ENCODE peak calls at places on chromosomes 4 and X, in six cellular contexts. V is GM20000, O is IMR-90, N is neural crest cell, R is kidney, D is astrocyte of the cerebellum. S is an unnamed sample.

GRCh38 chr4:24914460-24914859 is 1.6 kb upstream of the CCDC149 start:
- DNase-seq in V (no peak), O (no peak), N (no peak), R (no peak), D (no peak), S (no peak)

GRCh38 chrX:789096-789495 is 158.5 kb downstream of the SHOX start:
- DNase-seq in V (no peak), O (no peak), N (no peak), R (no peak), D (no peak), S (no peak)

GRCh38 chr4:15976456-15977096 is 13.6 kb upstream of the FGFBP2 start:
- DNase-seq in V (no peak), O (no peak), N (no peak), R (no peak), D (no peak), S (no peak)

GRCh38 chrX:129230850-129231512 is 292.3 kb downstream of the SMARCA1 start:
- DNase-seq in V (no peak), O (no peak), N (no peak), R (no peak), D (no peak), S (no peak)

GRCh38 chr4:125836597-125837195 is 521.9 kb downstream of the FAT4 start:
- DNase-seq in V (no peak), O (peak; percentile 57), N (no peak), R (no peak), D (no peak), S (no peak)

GRCh38 chr4:134906404-134907023 is 704.9 kb upstream of the PABPC4L start:
- DNase-seq in V (no peak), O (no peak), N (peak; percentile 6), R (no peak), D (peak; percentile 19), S (no peak)

GRCh38 chr4:68895561-68896198 is 55.9 kb downstream of the UGT2A3 start:
- DNase-seq in V (no peak), O (no peak), N (no peak), R (no peak), D (no peak), S (no peak)

GRCh38 chr4:62394751-62395150 is 1194.6 kb downstream of the ADGRL3 start:
- DNase-seq in V (no peak), O (no peak), N (no peak), R (no peak), D (no peak), S (no peak)

GRCh38 chr4:62548108-62548524 is 1348.0 kb downstream of the ADGRL3 start:
- DNase-seq in V (no peak), O (no peak), N (no peak), R (no peak), D (no peak), S (no peak)

GRCh38 chr4:126888968-126889367 is 743.8 kb upstream of the INTU start:
- DNase-seq in V (no peak), O (peak; percentile 77), N (no peak), R (no peak), D (no peak), S (no peak)

GRCh38 chr4:183618681-183619080 is 40.3 kb downstream of the RWDD4 start:
- DNase-seq in V (no peak), O (no peak), N (no peak), R (no peak), D (no peak), S (no peak)

GRCh38 chr4:182724414-182724813 is 192.8 kb downstream of the DCTD start:
- DNase-seq in V (no peak), O (peak; percentile 26), N (no peak), R (no peak), D (no peak), S (no peak)

GRCh38 chr4:17029964-17030363 is 131.5 kb upstream of the LDB2 start:
- DNase-seq in V (no peak), O (no peak), N (no peak), R (no peak), D (no peak), S (no peak)

GRCh38 chr4:2914220-2915126 is 48.7 kb downstream of the NOP14 start:
- DNase-seq in V (no peak), O (no peak), N (no peak), R (peak; percentile 54), D (no peak), S (no peak)

GRCh38 chr4:17276821-17277220 is 235.1 kb downstream of the QDPR start:
- DNase-seq in V (no peak), O (peak; percentile 53), N (no peak), R (peak; percentile 74), D (peak; percentile 8), S (no peak)

GRCh38 chrX:10165580-10166247 is 8.9 kb downstream of the CLCN4 start:
- DNase-seq in V (peak; percentile 25), O (no peak), N (no peak), R (no peak), D (no peak), S (no peak)

GRCh38 chr4:142567199-142567598 is 278.9 kb downstream of the INPP4B start:
- DNase-seq in V (no peak), O (no peak), N (no peak), R (no peak), D (no peak), S (no peak)

GRCh38 chrX:111376897-111377601 is 34.9 kb downstream of the DCX start:
- DNase-seq in V (no peak), O (no peak), N (peak; percentile 23), R (no peak), D (no peak), S (peak; percentile 14)

GRCh38 chr4:47068986-47069385 is 37.6 kb downstream of the GABRB1 start:
- DNase-seq in V (no peak), O (peak; percentile 31), N (no peak), R (no peak), D (no peak), S (no peak)

GRCh38 chrX:44974462-44974861 is 101.5 kb downstream of the KDM6A start:
- DNase-seq in V (no peak), O (peak; percentile 59), N (no peak), R (no peak), D (no peak), S (no peak)

GRCh38 chr4:61511716-61512488 is 311.8 kb downstream of the ADGRL3 start:
- DNase-seq in V (no peak), O (peak; percentile 73), N (no peak), R (no peak), D (peak; percentile 51), S (no peak)

GRCh38 chr4:3237711-3238560 is 11.0 kb upstream of the MSANTD1 start:
- DNase-seq in V (no peak), O (no peak), N (no peak), R (no peak), D (no peak), S (no peak)

GRCh38 chrX:152405561-152405960 is 45.6 kb downstream of the GABRA3 start:
- DNase-seq in V (no peak), O (no peak), N (no peak), R (no peak), D (no peak), S (no peak)

GRCh38 chr4:37802068-37802666 is 24.3 kb upstream of the PGM2 start:
- DNase-seq in V (no peak), O (peak; percentile 60), N (peak; percentile 42), R (no peak), D (peak; percentile 62), S (peak; percentile 25)

GRCh38 chr4:128776794-128777216 is 32.7 kb upstream of the JADE1 start:
- DNase-seq in V (no peak), O (peak; percentile 95), N (no peak), R (peak; percentile 80), D (peak; percentile 73), S (no peak)

GRCh38 chrX:7889138-7889537 is 38.1 kb downstream of the PNPLA4 start:
- DNase-seq in V (no peak), O (no peak), N (no peak), R (no peak), D (no peak), S (no peak)

GRCh38 chr4:3047464-3048286 is 26.7 kb downstream of the HTT-AS start:
- DNase-seq in V (peak; percentile 73), O (peak; percentile 39), N (peak; percentile 57), R (peak; percentile 83), D (no peak), S (peak; percentile 50)

GRCh38 chr4:20760053-20760452 is 59.8 kb downstream of the PACRGL start:
- DNase-seq in V (no peak), O (no peak), N (no peak), R (no peak), D (no peak), S (no peak)

GRCh38 chrX:153377727-153378126 is 23.4 kb downstream of the PNMA6E start:
- DNase-seq in V (no peak), O (no peak), N (no peak), R (no peak), D (no peak), S (no peak)

GRCh38 chr4:184471872-184472539 is 2.3 kb downstream of the IRF2 start:
- DNase-seq in V (peak; percentile 52), O (peak; percentile 30), N (no peak), R (no peak), D (no peak), S (no peak)

DNA sequence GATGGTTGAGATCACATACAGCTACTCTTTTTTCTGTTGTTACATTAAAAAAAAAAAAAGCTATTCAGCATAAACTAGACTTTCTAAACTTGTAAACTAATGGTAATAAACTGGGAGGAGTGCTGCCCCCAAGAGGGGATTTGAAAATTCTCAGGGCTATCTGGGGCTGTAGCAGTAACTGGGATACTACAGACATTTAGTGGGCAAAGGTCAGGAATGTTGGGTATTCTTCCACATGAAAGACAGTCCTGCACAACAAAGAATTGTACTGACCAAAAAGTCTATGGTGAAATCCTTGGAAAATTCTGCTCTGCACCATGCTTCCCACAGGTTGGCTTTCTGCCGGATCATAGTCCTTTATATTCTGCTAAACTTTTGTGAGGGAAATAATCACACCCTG is 232.6 kb upstream of the BOD1L1 start:
- DNase-seq in V (no peak), O (no peak), N (no peak), R (no peak), D (peak; percentile 27), S (no peak)
- TF ChIP-seq CTCF in V (no peak), O (no peak), N (peak; percentile 16), R (peak; percentile 6), D (peak; percentile 16), S (peak; percentile 13)

GRCh38 chrX:114717921-114718320 is 134.0 kb downstream of the HTR2C start:
- DNase-seq in V (no peak), O (no peak), N (peak; percentile 34), R (no peak), D (no peak), S (peak; percentile 17)
- TF ChIP-seq CTCF in V (peak; percentile 25), O (no peak), N (peak; percentile 73), R (no peak), D (peak; percentile 27), S (peak; percentile 81)

GRCh38 chrX:134999469-134999868 is 8.7 kb downstream of the SMIM10 start:
- DNase-seq in V (peak; percentile 22), O (peak; percentile 69), N (no peak), R (no peak), D (peak; percentile 18), S (no peak)
- TF ChIP-seq CTCF in V (no peak), O (peak; percentile 65), N (peak; percentile 62), R (peak; percentile 18), D (peak; percentile 37), S (peak; percentile 48)

DNA sequence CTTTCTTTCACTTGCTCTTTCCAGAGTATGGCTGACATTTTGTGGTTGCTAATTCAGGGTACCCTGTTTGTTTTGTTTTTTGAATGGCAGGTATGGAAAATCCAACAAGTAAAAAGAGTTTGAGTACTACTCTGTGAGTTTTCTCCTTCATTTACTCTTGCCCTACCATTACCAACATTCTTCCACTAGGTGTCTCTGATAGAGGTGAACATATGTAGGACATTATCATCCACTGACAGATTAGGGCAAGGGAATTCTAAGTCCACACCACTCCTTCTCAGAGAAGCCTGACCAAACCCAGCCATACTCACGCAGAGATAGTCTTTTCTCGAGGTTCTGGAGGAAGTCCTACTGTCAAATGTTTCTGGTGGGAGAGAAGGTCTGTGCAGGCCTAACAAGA is 36.7 kb upstream of the HDAC8 start:
- DNase-seq in V (peak; percentile 1), O (peak; percentile 6), N (no peak), R (no peak), D (no peak), S (no peak)
- TF ChIP-seq CTCF in V (no peak), O (no peak), N (no peak), R (no peak), D (peak; percentile 16), S (peak; percentile 12)